ENCODE peak calls at places on chromosomes 12 and 14, in five cellular contexts. N is mesothelial cell of epicardium, X is cardiac muscle cell, G is Calu3, M is OCI-LY7. V is an unnamed sample.

GRCh38 chr12:57343703-57344378 is 87.0 kb downstream of the R3HDM2 start:
- DNase-seq in N (no peak), M (no peak), X (no peak), G (no peak), V (no peak)

GRCh38 chr14:65849558-65849957 is 437.0 kb downstream of the FUT8 start:
- DNase-seq in X (no peak), N (no peak), G (no peak), M (no peak), V (peak)

GRCh38 chr12:121958521-121959240 is 40.3 kb downstream of the CFAP251 start:
- DNase-seq in X (peak), G (no peak), N (no peak), M (no peak), V (no peak)

GRCh38 chr14:105806568-105806967 is 280.2 kb downstream of the TMEM121 start:
- DNase-seq in M (no peak), X (no peak), N (no peak), G (no peak), V (no peak)

GRCh38 chr14:73723799-73724621 is 9.8 kb upstream of the PNMA1 start:
- DNase-seq in M (no peak), N (no peak), G (peak), X (peak), V (no peak)

GRCh38 chr12:110742718-110743570 is at the start of gene PPP1CC:
- DNase-seq in N (peak), X (peak), M (peak), G (peak), V (peak)

GRCh38 chr12:76176935-76177334 is 92.5 kb upstream of the NAP1L1 start:
- DNase-seq in N (no peak), X (no peak), G (no peak), M (no peak), V (no peak)

GRCh38 chr12:19382111-19382526 is 57.2 kb upstream of the AEBP2 start:
- DNase-seq in G (peak), M (no peak), X (peak), N (no peak), V (no peak)

GRCh38 chr12:78490841-78491240 is 373.7 kb upstream of the SYT1 start:
- DNase-seq in X (no peak), N (no peak), M (no peak), G (no peak), V (no peak)

GRCh38 chr14:74945261-74945851 is 10.0 kb downstream of the PGF start:
- DNase-seq in N (no peak), X (peak), G (peak), M (peak), V (no peak)

GRCh38 chr14:96567289-96567899 is 65.2 kb downstream of the PAPOLA start:
- DNase-seq in N (no peak), X (peak), G (peak), M (peak), V (no peak)
- TF ChIP-seq CTCF in N (peak), X (peak), G (peak), M (peak), V (peak)

GRCh38 chr14:104151546-104152245 is 13.3 kb downstream of the KIF26A start:
- DNase-seq in X (no peak), M (no peak), G (no peak), N (no peak), V (no peak)

GRCh38 chr14:104149617-104150141 is 11.3 kb downstream of the KIF26A start:
- DNase-seq in M (no peak), X (peak), N (no peak), G (no peak), V (no peak)

GRCh38 chr14:104149278-104149595 is 10.8 kb downstream of the KIF26A start:
- DNase-seq in M (no peak), N (no peak), G (no peak), X (no peak), V (no peak)

GRCh38 chr14:104151028-104151385 is 12.6 kb downstream of the KIF26A start:
- DNase-seq in G (no peak), M (no peak), X (no peak), N (no peak), V (no peak)

DNA sequence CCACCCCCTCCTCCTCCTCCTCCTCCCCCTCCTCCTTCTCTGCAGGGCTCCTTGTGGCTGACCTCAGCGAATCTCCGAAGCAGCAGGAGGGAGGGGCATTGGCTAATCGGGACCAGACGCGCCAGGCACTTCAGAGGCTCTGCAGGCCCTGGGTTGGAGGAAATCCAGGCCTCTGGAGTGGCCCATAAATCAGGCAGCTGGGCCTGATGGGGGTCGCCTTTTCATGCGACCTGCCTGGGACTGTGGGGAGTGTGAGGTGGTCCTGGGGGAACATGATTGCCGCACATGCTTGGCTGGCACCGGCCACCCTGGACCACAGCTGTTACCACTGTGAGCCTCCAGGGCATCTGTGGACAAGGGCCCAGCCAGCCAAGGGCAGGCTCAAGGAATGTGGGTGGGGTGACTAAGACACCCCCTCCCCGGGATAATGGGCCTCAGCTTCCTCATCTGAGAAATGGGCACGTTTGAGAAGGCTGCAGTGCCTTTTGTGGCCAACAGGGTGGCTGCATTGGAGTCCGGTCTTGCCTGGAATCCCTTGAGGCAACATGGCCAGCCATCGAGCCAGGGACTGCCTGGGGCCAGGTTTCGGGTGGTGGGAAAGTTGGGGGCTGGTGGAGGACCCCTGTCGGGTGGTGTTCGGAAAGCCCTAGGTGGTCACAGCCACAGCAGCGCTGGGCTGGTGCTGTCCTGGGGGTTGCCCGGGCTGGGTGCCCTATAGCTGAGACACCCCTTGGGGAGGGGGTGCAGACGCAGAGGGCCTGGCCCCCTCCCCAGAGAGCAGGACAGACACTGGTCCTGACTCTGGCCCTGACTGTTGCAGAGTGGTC is 12.0 kb downstream of the KIF26A start:
- DNase-seq in G (no peak), X (peak), N (no peak), M (no peak), V (no peak)
- TF ChIP-seq CTCF in G (no peak), X (peak), N (peak), M (no peak), V (peak)

DNA sequence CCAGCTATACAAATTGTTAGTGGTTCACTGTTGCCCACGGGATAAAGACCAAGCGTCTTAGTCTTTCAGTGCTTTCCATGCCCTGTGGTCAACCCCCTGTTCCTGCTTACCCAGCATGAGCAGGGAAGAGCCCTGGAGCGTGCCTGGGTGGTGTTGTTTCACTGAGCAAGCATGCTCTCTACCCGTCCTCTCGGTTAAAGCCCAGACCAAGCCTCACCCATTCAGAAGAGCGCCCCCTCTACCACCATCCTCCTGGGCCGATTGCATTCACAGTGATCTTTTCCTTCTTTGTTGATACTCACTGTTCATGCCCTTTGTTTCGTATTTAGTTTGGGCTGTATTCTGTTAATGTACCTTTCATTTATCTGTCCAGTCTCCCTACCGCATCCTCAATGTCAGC is 25.1 kb downstream of the DYRK4 start:
- DNase-seq in N (no peak), M (no peak), X (no peak), G (no peak), V (no peak)
- TF ChIP-seq CTCF in N (no peak), M (peak), X (no peak), G (no peak), V (no peak)

GRCh38 chr14:103334644-103335603 is 887 bp downstream of the EIF5 start:
- DNase-seq in M (peak), G (peak), N (peak), X (peak), V (peak)

GRCh38 chr14:103330536-103330935 is 3.5 kb upstream of the EIF5 start:
- DNase-seq in M (peak), X (no peak), G (no peak), N (no peak), V (no peak)

GRCh38 chr14:103332143-103332919 is 1.7 kb upstream of the EIF5 start:
- DNase-seq in N (no peak), X (no peak), G (no peak), M (peak), V (no peak)

GRCh38 chr14:103336191-103336590 is 2.2 kb downstream of the EIF5 start:
- DNase-seq in N (no peak), M (no peak), X (no peak), G (no peak), V (no peak)

DNA sequence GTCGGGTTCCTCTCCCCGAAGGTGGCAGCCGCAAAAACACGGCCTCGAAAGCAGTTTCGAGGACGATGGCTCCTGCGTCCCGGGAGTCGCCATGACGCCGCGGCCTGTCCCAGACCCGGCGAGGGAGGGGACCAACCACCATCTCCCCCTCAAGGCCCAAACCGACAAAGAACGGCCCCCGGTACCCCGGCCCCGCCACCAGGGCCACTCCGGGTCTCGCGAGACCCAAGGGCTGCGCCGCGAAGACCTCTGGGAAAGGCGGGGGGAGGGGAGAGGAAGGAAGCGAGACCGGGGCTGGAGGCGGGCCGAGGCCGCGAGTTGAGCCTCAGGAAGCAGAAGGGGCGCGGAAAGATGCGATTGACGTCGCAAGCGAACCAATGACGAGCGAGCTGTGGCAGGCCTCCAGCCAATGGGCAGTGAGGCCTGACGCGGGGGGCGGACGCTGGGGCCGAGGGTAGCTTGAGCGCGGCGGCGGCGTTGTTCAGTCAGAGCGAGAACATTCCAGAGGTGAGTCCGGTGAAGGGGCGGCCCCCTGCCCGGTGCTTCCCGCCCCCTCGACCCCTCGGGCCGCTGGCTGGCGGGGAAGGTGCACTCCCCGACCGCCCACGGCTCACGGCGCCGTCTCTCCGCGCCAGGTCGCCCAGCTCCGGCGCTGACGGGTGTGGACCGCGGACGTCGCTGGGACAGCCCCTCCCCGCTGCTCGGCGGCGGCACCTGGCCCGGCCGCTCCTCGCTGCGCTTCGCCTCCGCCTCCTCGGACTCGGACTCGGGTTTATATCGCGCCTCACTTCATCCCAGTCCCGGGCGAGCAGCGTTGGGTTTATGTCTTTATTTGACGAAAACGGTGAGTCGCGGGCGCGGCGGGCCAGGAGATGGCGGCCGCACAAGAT is at the start of gene EIF5:
- DNase-seq in M (peak), X (peak), N (peak), G (peak), V (peak)
- TF ChIP-seq CTCF in M (no peak), X (peak), N (no peak), G (no peak), V (peak)

GRCh38 chr12:21649034-21649433 is 8.6 kb downstream of the LDHB start:
- DNase-seq in M (no peak), N (no peak), X (no peak), G (no peak), V (no peak)
- TF ChIP-seq CTCF in M (no peak), N (no peak), X (no peak), G (no peak), V (no peak)

GRCh38 chr12:1628671-1629337 is at the start of gene WNT5B:
- DNase-seq in M (no peak), X (no peak), N (no peak), G (no peak), V (no peak)

GRCh38 chr12:1629338-1630080 is 478 bp downstream of the WNT5B start:
- DNase-seq in N (no peak), X (no peak), G (peak), M (peak), V (no peak)

GRCh38 chr12:1630081-1630826 is 1.2 kb downstream of the WNT5B start:
- DNase-seq in G (peak), X (peak), M (peak), N (no peak), V (no peak)

GRCh38 chr12:1632702-1633101 is 3.7 kb downstream of the WNT5B start:
- DNase-seq in M (no peak), G (no peak), N (no peak), X (no peak), V (no peak)

GRCh38 chr12:1630827-1631591 is 2.0 kb downstream of the WNT5B start:
- DNase-seq in G (no peak), M (no peak), N (no peak), X (peak), V (no peak)
- TF ChIP-seq CTCF in G (no peak), M (no peak), N (no peak), X (no peak), V (peak)

V was measured in type B pancreatic cell.